ENCODE peak calls at places on chromosomes 2 and 18, in five cellular contexts. W is stomach, J is HCT116, U is spleen, P is K562. X is an unnamed sample.

GRCh38 chr2:8154936-8155335 is 526.9 kb upstream of the ID2 start:
- DNase-seq in W (no peak), P (no peak), U (no peak), J (no peak), X (no peak)

GRCh38 chr2:98604547-98604946 is 3.8 kb downstream of the COA5 start:
- DNase-seq in W (no peak), J (no peak), P (no peak), U (no peak), X (no peak)

GRCh38 chr2:185142677-185143076 is 544.3 kb downstream of the ZNF804A start:
- DNase-seq in U (no peak), P (no peak), J (no peak), W (no peak), X (no peak)

GRCh38 chr2:133004623-133005022 is 334.6 kb upstream of the LYPD1 start:
- DNase-seq in U (no peak), J (no peak), P (no peak), W (no peak), X (no peak)

GRCh38 chr2:191936882-191937405 is 90.1 kb upstream of the CAVIN2 start:
- DNase-seq in U (no peak), W (no peak), J (no peak), P (no peak), X (no peak)

GRCh38 chr2:235500761-235501662 is 7.2 kb downstream of the AGAP1 start:
- DNase-seq in J (no peak), P (peak; percentile 60), U (no peak), W (no peak), X (no peak)

GRCh38 chr2:8544786-8545631 is 136.8 kb upstream of the ID2 start:
- DNase-seq in J (peak; percentile 6), P (peak; percentile 89), W (peak; percentile 61), U (peak; percentile 93), X (peak; percentile 41)

GRCh38 chr2:190679813-190680591 is 31.1 kb downstream of the NAB1 start:
- DNase-seq in J (peak; percentile 16), P (peak; percentile 70), U (peak; percentile 82), W (peak; percentile 49), X (peak; percentile 24)

GRCh38 chr18:11512096-11513030 is 97.0 kb upstream of the SLC35G4 start:
- DNase-seq in U (no peak), W (no peak), J (no peak), P (no peak), X (no peak)

GRCh38 chr18:50662177-50662576 is 102.3 kb downstream of the MAPK4 start:
- DNase-seq in P (peak; percentile 23), U (no peak), W (no peak), J (peak; percentile 8), X (no peak)

GRCh38 chr2:162013514-162014205 is 60.4 kb downstream of the DPP4 start:
- DNase-seq in P (no peak), U (no peak), W (no peak), J (no peak), X (no peak)

GRCh38 chr18:23194150-23194968 is 59.1 kb downstream of the CABLES1 start:
- DNase-seq in U (no peak), P (no peak), W (no peak), J (no peak), X (peak; percentile 45)

GRCh38 chr2:104597942-104598341 is 256.0 kb upstream of the POU3F3 start:
- DNase-seq in P (no peak), U (no peak), W (no peak), J (no peak), X (no peak)

GRCh38 chr2:45871025-45871424 is 219.6 kb downstream of the PRKCE start:
- DNase-seq in W (no peak), J (no peak), U (no peak), P (no peak), X (no peak)

GRCh38 chr2:102114851-102115497 is 27.6 kb upstream of the IL1R1 start:
- DNase-seq in J (no peak), P (no peak), U (no peak), W (no peak), X (no peak)

GRCh38 chr18:79659733-79660132 is 19.9 kb upstream of the CTDP1 start:
- DNase-seq in P (no peak), W (no peak), U (no peak), J (no peak), X (no peak)

GRCh38 chr2:15006667-15007066 is 374.1 kb downstream of the LRATD1 start:
- DNase-seq in U (no peak), P (no peak), W (no peak), J (no peak), X (no peak)

GRCh38 chr2:141027221-141027620 is 1103.6 kb downstream of the LRP1B start:
- DNase-seq in W (no peak), U (no peak), J (no peak), P (no peak), X (no peak)

GRCh38 chr2:161124186-161124585 is 36.0 kb upstream of the TANK start:
- DNase-seq in J (no peak), W (no peak), U (no peak), P (no peak), X (no peak)

GRCh38 chr18:51196116-51196810 is 1.2 kb downstream of the MEX3C start:
- DNase-seq in U (peak; percentile 93), W (peak; percentile 52), J (no peak), P (peak; percentile 16), X (no peak)

GRCh38 chr2:72150157-72150960 is 2.7 kb upstream of the CYP26B1 start:
- DNase-seq in W (peak; percentile 80), U (peak; percentile 87), J (peak; percentile 63), P (peak; percentile 74), X (peak; percentile 67)

GRCh38 chr2:38106420-38107182 is 30.6 kb upstream of the CYP1B1 start:
- DNase-seq in U (no peak), P (no peak), J (no peak), W (no peak), X (no peak)

GRCh38 chr2:181457741-181458425 is 697 bp downstream of the ITGA4 start:
- DNase-seq in U (peak; percentile 93), P (peak; percentile 9), W (peak; percentile 27), J (no peak), X (no peak)

GRCh38 chr18:44601447-44601846 is 79.2 kb upstream of the SETBP1 start:
- DNase-seq in W (no peak), P (no peak), U (no peak), J (no peak), X (no peak)

GRCh38 chr18:43578636-43579203 is 301.4 kb upstream of the SYT4 start:
- DNase-seq in U (no peak), W (peak; percentile 40), P (no peak), J (no peak), X (no peak)

GRCh38 chr2:238286987-238287386 is 1.4 kb downstream of the PER2 start:
- DNase-seq in P (no peak), W (no peak), J (no peak), U (peak; percentile 64), X (peak; percentile 65)
- TF ChIP-seq POLR2AphosphoS5 in P (no peak), W (no peak), J (no peak), U (no peak), X (no peak)

DNA sequence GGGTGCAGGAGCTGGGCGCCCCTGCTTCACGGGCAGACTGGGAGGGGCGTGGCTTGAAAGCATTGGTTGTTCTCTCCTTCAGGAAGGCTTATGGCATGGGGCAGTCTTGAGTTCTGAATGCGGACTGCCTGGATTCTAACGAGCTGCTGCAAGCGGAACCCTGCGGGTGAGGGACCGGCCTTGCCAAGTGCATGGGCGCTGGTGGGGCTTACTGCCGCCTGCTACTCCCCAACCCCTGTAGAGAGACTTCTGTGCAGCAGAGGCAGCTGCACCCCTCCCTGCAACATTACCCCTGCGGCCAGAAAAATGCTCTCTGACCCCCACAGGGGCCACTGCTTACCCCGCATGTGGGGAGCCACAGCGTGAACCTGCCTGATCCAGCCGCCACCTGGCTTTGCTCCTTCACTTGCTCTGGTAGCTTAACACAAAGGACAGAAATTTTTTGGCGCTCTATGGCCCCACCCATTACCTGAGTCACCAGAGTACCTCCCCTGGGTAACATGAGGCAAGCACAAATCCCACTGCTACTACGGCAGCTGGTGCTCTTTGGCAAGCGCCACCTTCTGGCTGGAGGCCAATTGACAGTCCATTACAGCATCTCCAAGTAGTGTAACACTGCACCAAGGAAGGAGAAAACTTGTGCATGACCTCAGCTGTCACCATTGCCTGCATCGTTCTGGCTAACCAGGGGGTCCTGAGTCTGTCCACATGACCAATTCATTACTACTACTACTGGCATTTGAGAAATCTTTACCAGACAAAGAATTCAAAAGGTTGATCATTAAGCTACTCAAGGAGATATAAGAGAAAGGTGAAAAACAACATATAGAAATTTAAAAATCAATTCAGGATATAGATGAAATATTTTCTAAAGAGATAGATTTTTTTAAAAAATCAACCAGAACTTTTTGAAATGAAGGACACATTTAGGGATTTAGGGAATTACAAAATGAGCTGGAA is 35.4 kb downstream of the MYL12B start:
- DNase-seq in W (peak; percentile 94), P (peak; percentile 93), U (peak; percentile 94), J (peak; percentile 94), X (peak; percentile 92)
- TF ChIP-seq POLR2A in W (no peak), P (peak; percentile 88), U (no peak), J (peak; percentile 95), X (no peak)

GRCh38 chr2:77521931-77522470 is at the start of gene LRRTM4:
- DNase-seq in W (no peak), U (no peak), P (no peak), J (no peak), X (no peak)

GRCh38 chr2:77520981-77521380 is 1.2 kb downstream of the LRRTM4 start:
- DNase-seq in W (no peak), J (no peak), P (no peak), U (no peak), X (no peak)

GRCh38 chr2:77521482-77521881 is 694 bp downstream of the LRRTM4 start:
- DNase-seq in P (no peak), J (no peak), U (no peak), W (no peak), X (no peak)

GRCh38 chr2:77519888-77520506 is 2.2 kb downstream of the LRRTM4 start:
- DNase-seq in J (no peak), P (no peak), W (no peak), U (no peak), X (no peak)

DNA sequence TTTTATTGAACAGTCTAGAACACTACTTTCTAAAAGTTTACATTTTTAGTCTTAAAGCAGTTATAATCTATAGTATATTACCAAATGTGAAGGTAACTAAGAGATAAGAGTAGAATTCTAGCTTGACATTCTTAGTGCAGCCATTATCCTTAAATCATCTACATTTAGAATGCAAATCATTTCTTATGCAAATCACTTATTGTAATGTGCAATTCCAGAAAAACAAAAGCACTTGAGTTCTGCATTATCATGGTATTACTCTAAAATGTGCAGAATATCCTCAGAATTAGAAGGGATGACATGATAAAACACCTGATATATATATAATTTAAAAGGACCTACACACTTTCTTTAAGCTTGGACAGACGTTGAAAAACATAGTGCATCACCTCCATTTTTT is 707 bp upstream of the LRRTM4 start:
- DNase-seq in J (no peak), U (no peak), W (no peak), P (no peak), X (no peak)
- H3K4me1 ChIP-seq in J (no peaks in the 10 kb centered on the region), U (no peaks in the 10 kb centered on the region), W (no peaks in the 10 kb centered on the region), P (no peaks in the 10 kb centered on the region), X (no peaks in the 10 kb centered on the region)

DNA sequence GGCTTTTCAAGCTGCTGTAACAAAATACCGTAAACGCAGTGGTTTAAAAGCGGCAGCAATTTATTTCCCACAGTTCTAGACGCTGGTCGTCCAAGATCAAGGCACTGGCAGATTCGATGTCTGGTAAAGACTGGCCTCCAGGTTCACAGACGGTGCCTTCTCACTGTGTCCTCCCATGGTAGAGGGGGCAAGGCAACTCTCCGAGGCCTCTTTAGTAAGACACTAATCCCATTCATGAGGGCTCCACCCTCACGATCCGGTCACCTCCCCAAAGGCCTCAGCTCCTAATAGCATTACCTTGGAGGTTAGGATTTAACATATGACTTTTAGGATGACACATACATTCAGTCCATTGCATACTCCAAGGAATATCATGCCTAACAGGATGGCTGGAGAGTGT is 117.2 kb downstream of the SH3RF3 start:
- DNase-seq in J (no peak), U (no peak), P (no peak), W (no peak), X (no peak)
- TF ChIP-seq POLR2AphosphoS5 in J (no peak), U (no peak), P (no peak), W (no peak), X (no peak)

X was measured in breast epithelium.